ENCODE peak calls at places on chromosomes 3 and 15, in ten cellular contexts. One of them, this sample, is unnamed.

GRCh38 chr3:126180477-126181397 is at the start of gene ALDH1L1:
- DNase-seq in vagina: no peak
- DNase-seq in CD8-positive, alpha-beta memory T cell: no peak
- DNase-seq in IMR-90: peak; percentile 6
- DNase-seq in mammary epithelial cell: peak; percentile 32
- DNase-seq in fibroblast of lung: peak; percentile 81
- DNase-seq in CD8-positive, alpha-beta T cell: no peak
- DNase-seq in suprapubic skin: no peak
- DNase-seq in RWPE1: peak; percentile 28
- DNase-seq in uterus: peak; percentile 86
- DNase-seq in this sample: peak; percentile 65

GRCh38 chr15:42931702-42932486 is 11.3 kb upstream of the TTBK2 start:
- DNase-seq in vagina: no peak
- DNase-seq in CD8-positive, alpha-beta memory T cell: no peak
- DNase-seq in IMR-90: no peak
- DNase-seq in mammary epithelial cell: no peak
- DNase-seq in fibroblast of lung: no peak
- DNase-seq in CD8-positive, alpha-beta T cell: no peak
- DNase-seq in suprapubic skin: no peak
- DNase-seq in RWPE1: no peak
- DNase-seq in uterus: no peak
- DNase-seq in this sample: no peak

GRCh38 chr3:31577232-31577631 is 44.5 kb downstream of the STT3B start:
- DNase-seq in vagina: no peak
- DNase-seq in CD8-positive, alpha-beta memory T cell: no peak
- DNase-seq in IMR-90: no peak
- DNase-seq in mammary epithelial cell: no peak
- DNase-seq in fibroblast of lung: no peak
- DNase-seq in CD8-positive, alpha-beta T cell: no peak
- DNase-seq in suprapubic skin: no peak
- DNase-seq in RWPE1: no peak
- DNase-seq in uterus: no peak
- DNase-seq in this sample: no peak

GRCh38 chr3:181839915-181840295 is 128.2 kb downstream of the SOX2 start:
- DNase-seq in vagina: no peak
- DNase-seq in CD8-positive, alpha-beta memory T cell: no peak
- DNase-seq in IMR-90: no peak
- DNase-seq in mammary epithelial cell: no peak
- DNase-seq in fibroblast of lung: no peak
- DNase-seq in CD8-positive, alpha-beta T cell: no peak
- DNase-seq in suprapubic skin: no peak
- DNase-seq in RWPE1: no peak
- DNase-seq in uterus: no peak
- DNase-seq in this sample: no peak

GRCh38 chr15:69755571-69756310 is 303.1 kb downstream of the RPLP1 start:
- DNase-seq in vagina: no peak
- DNase-seq in CD8-positive, alpha-beta memory T cell: peak; percentile 84
- DNase-seq in IMR-90: no peak
- DNase-seq in mammary epithelial cell: peak; percentile 12
- DNase-seq in fibroblast of lung: no peak
- DNase-seq in CD8-positive, alpha-beta T cell: peak; percentile 83
- DNase-seq in suprapubic skin: no peak
- DNase-seq in RWPE1: no peak
- DNase-seq in uterus: no peak
- DNase-seq in this sample: no peak

GRCh38 chr15:41512512-41513281 is 930 bp downstream of the LTK start:
- DNase-seq in vagina: no peak
- DNase-seq in CD8-positive, alpha-beta memory T cell: no peak
- DNase-seq in IMR-90: no peak
- DNase-seq in mammary epithelial cell: no peak
- DNase-seq in fibroblast of lung: no peak
- DNase-seq in CD8-positive, alpha-beta T cell: no peak
- DNase-seq in suprapubic skin: no peak
- DNase-seq in RWPE1: no peak
- DNase-seq in uterus: no peak
- DNase-seq in this sample: no peak

GRCh38 chr15:66592505-66593218 is 26.9 kb upstream of the LCTL start:
- DNase-seq in vagina: no peak
- DNase-seq in CD8-positive, alpha-beta memory T cell: no peak
- DNase-seq in IMR-90: no peak
- DNase-seq in mammary epithelial cell: no peak
- DNase-seq in fibroblast of lung: no peak
- DNase-seq in CD8-positive, alpha-beta T cell: no peak
- DNase-seq in suprapubic skin: no peak
- DNase-seq in RWPE1: no peak
- DNase-seq in uterus: no peak
- DNase-seq in this sample: no peak

GRCh38 chr3:176964656-176965055 is 232.6 kb downstream of the TBL1XR1 start:
- DNase-seq in vagina: no peak
- DNase-seq in CD8-positive, alpha-beta memory T cell: no peak
- DNase-seq in IMR-90: no peak
- DNase-seq in mammary epithelial cell: peak; percentile 17
- DNase-seq in fibroblast of lung: no peak
- DNase-seq in CD8-positive, alpha-beta T cell: no peak
- DNase-seq in suprapubic skin: no peak
- DNase-seq in RWPE1: no peak
- DNase-seq in uterus: no peak
- DNase-seq in this sample: no peak

GRCh38 chr3:31166249-31166885 is 271.9 kb upstream of the GADL1 start:
- DNase-seq in vagina: no peak
- DNase-seq in CD8-positive, alpha-beta memory T cell: no peak
- DNase-seq in IMR-90: peak; percentile 84
- DNase-seq in mammary epithelial cell: peak; percentile 50
- DNase-seq in fibroblast of lung: peak; percentile 94
- DNase-seq in CD8-positive, alpha-beta T cell: no peak
- DNase-seq in suprapubic skin: no peak
- DNase-seq in RWPE1: peak; percentile 12
- DNase-seq in uterus: no peak
- DNase-seq in this sample: no peak

GRCh38 chr3:182979103-182979697 is 1.1 kb downstream of the DCUN1D1 start:
- DNase-seq in vagina: no peak
- DNase-seq in CD8-positive, alpha-beta memory T cell: no peak
- DNase-seq in IMR-90: peak; percentile 11
- DNase-seq in mammary epithelial cell: peak; percentile 21
- DNase-seq in fibroblast of lung: no peak
- DNase-seq in CD8-positive, alpha-beta T cell: no peak
- DNase-seq in suprapubic skin: no peak
- DNase-seq in RWPE1: no peak
- DNase-seq in uterus: no peak
- DNase-seq in this sample: no peak

GRCh38 chr3:14093831-14094230 is 30.8 kb downstream of the CHCHD4 start:
- DNase-seq in vagina: no peak
- DNase-seq in CD8-positive, alpha-beta memory T cell: no peak
- DNase-seq in IMR-90: no peak
- DNase-seq in mammary epithelial cell: peak; percentile 73
- DNase-seq in fibroblast of lung: no peak
- DNase-seq in CD8-positive, alpha-beta T cell: no peak
- DNase-seq in suprapubic skin: no peak
- DNase-seq in RWPE1: no peak
- DNase-seq in uterus: no peak
- DNase-seq in this sample: no peak

GRCh38 chr3:42688016-42688415 is 2.7 kb downstream of the KLHL40 start:
- DNase-seq in vagina: no peak
- DNase-seq in CD8-positive, alpha-beta memory T cell: no peak
- DNase-seq in IMR-90: no peak
- DNase-seq in mammary epithelial cell: no peak
- DNase-seq in fibroblast of lung: no peak
- DNase-seq in CD8-positive, alpha-beta T cell: no peak
- DNase-seq in suprapubic skin: peak; percentile 61
- DNase-seq in RWPE1: no peak
- DNase-seq in uterus: no peak
- DNase-seq in this sample: no peak

GRCh38 chr15:76196286-76196948 is 114.9 kb downstream of the ETFA start:
- DNase-seq in vagina: no peak
- DNase-seq in CD8-positive, alpha-beta memory T cell: no peak
- DNase-seq in IMR-90: peak; percentile 89
- DNase-seq in mammary epithelial cell: peak; percentile 84
- DNase-seq in fibroblast of lung: peak; percentile 86
- DNase-seq in CD8-positive, alpha-beta T cell: no peak
- DNase-seq in suprapubic skin: peak; percentile 74
- DNase-seq in RWPE1: peak; percentile 95
- DNase-seq in uterus: peak; percentile 87
- DNase-seq in this sample: no peak

GRCh38 chr3:128413003-128413370 is 53.7 kb downstream of the DNAJB8 start:
- DNase-seq in vagina: no peak
- DNase-seq in CD8-positive, alpha-beta memory T cell: no peak
- DNase-seq in IMR-90: no peak
- DNase-seq in mammary epithelial cell: no peak
- DNase-seq in fibroblast of lung: no peak
- DNase-seq in CD8-positive, alpha-beta T cell: no peak
- DNase-seq in suprapubic skin: no peak
- DNase-seq in RWPE1: no peak
- DNase-seq in uterus: no peak
- DNase-seq in this sample: no peak

GRCh38 chr3:72630614-72631344 is 217.5 kb downstream of the SHQ1 start:
- DNase-seq in vagina: no peak
- DNase-seq in CD8-positive, alpha-beta memory T cell: no peak
- DNase-seq in IMR-90: no peak
- DNase-seq in mammary epithelial cell: no peak
- DNase-seq in fibroblast of lung: no peak
- DNase-seq in CD8-positive, alpha-beta T cell: no peak
- DNase-seq in suprapubic skin: no peak
- DNase-seq in RWPE1: no peak
- DNase-seq in uterus: no peak
- DNase-seq in this sample: no peak

GRCh38 chr3:149501524-149501923 is 27.0 kb downstream of the TM4SF4 start:
- DNase-seq in vagina: no peak
- DNase-seq in CD8-positive, alpha-beta memory T cell: no peak
- DNase-seq in IMR-90: peak; percentile 91
- DNase-seq in mammary epithelial cell: no peak
- DNase-seq in fibroblast of lung: peak; percentile 57
- DNase-seq in CD8-positive, alpha-beta T cell: no peak
- DNase-seq in suprapubic skin: no peak
- DNase-seq in RWPE1: no peak
- DNase-seq in uterus: no peak
- DNase-seq in this sample: no peak

GRCh38 chr3:117003501-117003900 is 293.9 kb downstream of the TUSC7 start:
- DNase-seq in vagina: no peak
- DNase-seq in CD8-positive, alpha-beta memory T cell: no peak
- DNase-seq in IMR-90: no peak
- DNase-seq in mammary epithelial cell: no peak
- DNase-seq in fibroblast of lung: no peak
- DNase-seq in CD8-positive, alpha-beta T cell: no peak
- DNase-seq in suprapubic skin: no peak
- DNase-seq in RWPE1: no peak
- DNase-seq in uterus: no peak
- DNase-seq in this sample: no peak

GRCh38 chr15:66007663-66008262 is 138.5 kb downstream of the RAB11A start:
- DNase-seq in vagina: no peak
- DNase-seq in CD8-positive, alpha-beta memory T cell: no peak
- DNase-seq in IMR-90: no peak
- DNase-seq in mammary epithelial cell: no peak
- DNase-seq in fibroblast of lung: no peak
- DNase-seq in CD8-positive, alpha-beta T cell: no peak
- DNase-seq in suprapubic skin: no peak
- DNase-seq in RWPE1: no peak
- DNase-seq in uterus: no peak
- DNase-seq in this sample: no peak

DNA sequence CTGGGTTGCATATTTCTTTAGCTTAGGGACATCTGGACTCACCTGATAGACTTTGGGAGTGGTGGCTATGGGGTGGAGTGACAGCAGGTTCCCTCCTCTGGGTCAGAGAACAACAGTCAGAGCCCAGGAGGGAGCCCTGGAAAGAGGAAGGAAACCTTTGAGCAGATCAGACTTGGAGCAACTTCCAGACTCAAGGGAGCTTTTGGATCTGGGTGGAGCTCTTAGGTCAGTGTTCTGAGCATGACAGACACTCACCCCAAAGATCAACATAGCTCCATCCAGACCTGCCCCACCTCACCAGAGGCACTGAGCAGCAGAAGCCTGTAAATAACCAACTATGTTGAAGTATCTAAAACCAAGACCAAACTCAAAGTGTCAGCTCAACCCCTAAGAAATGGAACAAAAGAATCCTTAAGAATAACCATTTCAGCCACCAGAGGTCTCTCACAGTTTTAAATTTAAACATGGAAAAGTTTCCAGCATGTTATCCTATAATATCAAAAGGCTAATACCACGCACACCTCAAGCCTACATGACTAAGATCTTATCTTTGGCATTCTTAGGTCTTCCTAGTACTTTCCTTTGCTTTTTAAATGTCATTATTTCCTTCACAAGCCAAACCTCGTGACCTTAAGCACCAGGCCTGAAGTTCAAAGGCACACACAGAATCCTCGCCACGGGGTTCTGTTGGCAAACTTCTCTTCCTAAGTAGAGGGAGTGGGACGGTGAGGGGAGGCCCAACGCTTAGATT is 56.4 kb downstream of the UMPS start:
- DNase-seq in vagina: no peak
- DNase-seq in CD8-positive, alpha-beta memory T cell: no peak
- DNase-seq in IMR-90: peak; percentile 60
- DNase-seq in mammary epithelial cell: peak; percentile 6
- DNase-seq in fibroblast of lung: peak; percentile 68
- DNase-seq in CD8-positive, alpha-beta T cell: no peak
- DNase-seq in suprapubic skin: no peak
- DNase-seq in RWPE1: peak; percentile 24
- DNase-seq in uterus: no peak
- DNase-seq in this sample: no peak
- H3K27ac ChIP-seq in vagina: peak overlapping the region; percentile 84
- H3K27ac ChIP-seq in CD8-positive, alpha-beta memory T cell: no peak overlapping the region
- H3K27ac ChIP-seq in IMR-90: no peak overlapping the region
- H3K27ac ChIP-seq in mammary epithelial cell: no peak overlapping the region
- H3K27ac ChIP-seq in fibroblast of lung: peak overlapping the region; percentile 13
- H3K27ac ChIP-seq in CD8-positive, alpha-beta T cell: no peak overlapping the region
- H3K27ac ChIP-seq in suprapubic skin: peak overlapping the region; percentile 24
- H3K27ac ChIP-seq in RWPE1: peak overlapping the region; percentile 17
- H3K27ac ChIP-seq in uterus: peak overlapping the region; percentile 73
- H3K27ac ChIP-seq in this sample: peak overlapping the region; percentile 8

GRCh38 chr15:90581771-90582471 is 52.2 kb downstream of the CRTC3 start:
- DNase-seq in vagina: no peak
- DNase-seq in CD8-positive, alpha-beta memory T cell: no peak
- DNase-seq in IMR-90: no peak
- DNase-seq in mammary epithelial cell: no peak
- DNase-seq in fibroblast of lung: no peak
- DNase-seq in CD8-positive, alpha-beta T cell: no peak
- DNase-seq in suprapubic skin: no peak
- DNase-seq in RWPE1: no peak
- DNase-seq in uterus: no peak
- DNase-seq in this sample: no peak
- H3K27ac ChIP-seq in vagina: no peak overlapping the region
- H3K27ac ChIP-seq in CD8-positive, alpha-beta memory T cell: no peak overlapping the region
- H3K27ac ChIP-seq in IMR-90: no peak overlapping the region
- H3K27ac ChIP-seq in mammary epithelial cell: no peak overlapping the region
- H3K27ac ChIP-seq in fibroblast of lung: no peak overlapping the region
- H3K27ac ChIP-seq in CD8-positive, alpha-beta T cell: no peak overlapping the region
- H3K27ac ChIP-seq in suprapubic skin: no peak overlapping the region
- H3K27ac ChIP-seq in RWPE1: no peak overlapping the region
- H3K27ac ChIP-seq in uterus: no peak overlapping the region
- H3K27ac ChIP-seq in this sample: peak overlapping the region; percentile 46

GRCh38 chr15:94247789-94248638 is 16.7 kb downstream of the MCTP2 start:
- DNase-seq in vagina: no peak
- DNase-seq in CD8-positive, alpha-beta memory T cell: no peak
- DNase-seq in IMR-90: no peak
- DNase-seq in mammary epithelial cell: no peak
- DNase-seq in fibroblast of lung: no peak
- DNase-seq in CD8-positive, alpha-beta T cell: no peak
- DNase-seq in suprapubic skin: no peak
- DNase-seq in RWPE1: no peak
- DNase-seq in uterus: no peak
- DNase-seq in this sample: no peak
- H3K27ac ChIP-seq in vagina: no peak overlapping the region
- H3K27ac ChIP-seq in CD8-positive, alpha-beta memory T cell: no peak overlapping the region
- H3K27ac ChIP-seq in IMR-90: no peak overlapping the region
- H3K27ac ChIP-seq in mammary epithelial cell: no peak overlapping the region
- H3K27ac ChIP-seq in fibroblast of lung: no peak overlapping the region
- H3K27ac ChIP-seq in CD8-positive, alpha-beta T cell: no peak overlapping the region
- H3K27ac ChIP-seq in suprapubic skin: no peak overlapping the region
- H3K27ac ChIP-seq in RWPE1: no peak overlapping the region
- H3K27ac ChIP-seq in uterus: no peak overlapping the region
- H3K27ac ChIP-seq in this sample: no peak overlapping the region

GRCh38 chr15:73386238-73386637 is 17.5 kb upstream of the HCN4 start:
- DNase-seq in vagina: no peak
- DNase-seq in CD8-positive, alpha-beta memory T cell: no peak
- DNase-seq in IMR-90: no peak
- DNase-seq in mammary epithelial cell: no peak
- DNase-seq in fibroblast of lung: no peak
- DNase-seq in CD8-positive, alpha-beta T cell: no peak
- DNase-seq in suprapubic skin: no peak
- DNase-seq in RWPE1: no peak
- DNase-seq in uterus: no peak
- DNase-seq in this sample: no peak
- H3K27ac ChIP-seq in vagina: no peak overlapping the region
- H3K27ac ChIP-seq in CD8-positive, alpha-beta memory T cell: no peak overlapping the region
- H3K27ac ChIP-seq in IMR-90: no peak overlapping the region
- H3K27ac ChIP-seq in mammary epithelial cell: no peak overlapping the region
- H3K27ac ChIP-seq in fibroblast of lung: no peak overlapping the region
- H3K27ac ChIP-seq in CD8-positive, alpha-beta T cell: no peak overlapping the region
- H3K27ac ChIP-seq in suprapubic skin: no peak overlapping the region
- H3K27ac ChIP-seq in RWPE1: no peak overlapping the region
- H3K27ac ChIP-seq in uterus: no peak overlapping the region
- H3K27ac ChIP-seq in this sample: no peak overlapping the region

This sample was measured in caudate nucleus.